ENCODE peak calls at places on chromosomes 11 and 22, in five cellular contexts. S is NB4, H is left ventricle myocardium inferior, O is AG04450, L is testis. E is an unnamed sample.

GRCh38 chr11:37378989-37379388 is 781.0 kb upstream of the RAG2 start:
- DNase-seq in S (no peak), H (no peak), O (no peak), L (no peak), E (no peak)

GRCh38 chr11:57459112-57460016 is 964 bp upstream of the RTN4RL2 start:
- DNase-seq in O (no peak), L (no peak), S (peak; percentile 50), H (no peak), E (peak; percentile 83)

GRCh38 chr11:94067010-94067409 is 45.9 kb downstream of the HEPHL1 start:
- DNase-seq in L (no peak), S (no peak), H (no peak), O (no peak), E (no peak)

GRCh38 chr11:62602141-62603071 is 741 bp upstream of the MTA2 start:
- DNase-seq in L (peak; percentile 85), S (no peak), H (peak; percentile 74), O (no peak), E (peak; percentile 93)

GRCh38 chr11:43508511-43508918 is 149.8 kb downstream of the TTC17 start:
- DNase-seq in H (no peak), O (no peak), S (peak; percentile 56), L (no peak), E (no peak)

GRCh38 chr22:33854724-33855123 is 65.6 kb downstream of the LARGE1 start:
- DNase-seq in S (peak; percentile 57), L (no peak), O (no peak), H (no peak), E (no peak)

GRCh38 chr11:32153747-32154146 is 62.9 kb downstream of the RCN1 start:
- DNase-seq in H (no peak), O (no peak), S (no peak), L (no peak), E (no peak)

GRCh38 chr11:64001552-64002427 is 15.6 kb downstream of the OTUB1 start:
- DNase-seq in S (no peak), O (no peak), L (no peak), H (peak; percentile 36), E (peak; percentile 78)

GRCh38 chr11:128261011-128261421 is 326.3 kb downstream of the ETS1 start:
- DNase-seq in L (no peak), O (no peak), S (no peak), H (no peak), E (no peak)

GRCh38 chr11:70158201-70158600 is 44.9 kb upstream of the FADD start:
- DNase-seq in L (no peak), H (no peak), O (no peak), S (peak; percentile 23), E (no peak)
- TF ChIP-seq CTCF in L (no peak), H (peak; percentile 49), O (peak; percentile 42), S (peak; percentile 41), E (no peak)

DNA sequence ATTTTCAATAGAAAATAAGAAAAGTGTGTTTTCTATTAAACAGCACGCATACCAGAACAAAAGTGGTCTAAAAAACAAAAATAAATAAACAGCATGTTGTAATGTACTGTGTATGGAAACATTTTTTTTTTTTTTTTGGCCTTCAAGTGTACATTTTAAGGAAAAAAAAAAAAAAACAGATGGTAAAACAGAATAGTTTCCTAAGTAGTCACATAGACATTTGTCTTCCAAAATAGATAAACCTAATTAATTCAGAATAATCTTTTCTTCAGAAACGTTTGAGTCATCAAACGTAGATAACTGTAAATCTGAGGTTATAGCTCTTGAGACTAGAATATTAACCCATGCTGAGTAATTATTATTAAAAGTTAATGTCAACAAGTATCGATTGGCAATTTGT is 396 bp upstream of the CFAP300 start:
- DNase-seq in S (no peak), O (no peak), H (no peak), L (no peak), E (no peak)
- TF ChIP-seq CTCF in S (no peak), O (no peak), H (no peak), L (no peak), E (no peak)

DNA sequence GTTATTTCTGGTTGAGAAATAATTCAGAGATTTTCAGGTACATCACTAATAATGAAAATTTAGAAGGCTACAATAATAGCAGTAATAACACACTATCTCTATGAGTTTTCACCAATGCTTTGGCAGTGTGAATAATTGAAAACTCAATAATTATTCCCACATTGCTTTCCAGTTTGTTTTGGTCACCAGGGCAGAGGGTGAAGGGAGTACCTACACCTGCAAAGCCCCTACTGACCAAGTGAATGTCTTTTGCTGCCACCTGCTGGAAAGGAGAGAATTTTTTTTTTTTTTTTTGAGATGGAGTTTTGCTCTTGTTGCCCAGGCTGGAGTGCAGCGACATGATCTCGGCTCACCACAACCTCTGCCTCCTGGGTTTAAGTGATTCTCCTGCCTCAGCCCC is 3.2 kb downstream of the NELL1 start:
- DNase-seq in L (no peak), H (no peak), O (no peak), S (peak; percentile 2), E (no peak)
- TF ChIP-seq CTCF in L (peak; percentile 32), H (peak; percentile 38), O (peak; percentile 38), S (peak; percentile 12), E (no peak)

DNA sequence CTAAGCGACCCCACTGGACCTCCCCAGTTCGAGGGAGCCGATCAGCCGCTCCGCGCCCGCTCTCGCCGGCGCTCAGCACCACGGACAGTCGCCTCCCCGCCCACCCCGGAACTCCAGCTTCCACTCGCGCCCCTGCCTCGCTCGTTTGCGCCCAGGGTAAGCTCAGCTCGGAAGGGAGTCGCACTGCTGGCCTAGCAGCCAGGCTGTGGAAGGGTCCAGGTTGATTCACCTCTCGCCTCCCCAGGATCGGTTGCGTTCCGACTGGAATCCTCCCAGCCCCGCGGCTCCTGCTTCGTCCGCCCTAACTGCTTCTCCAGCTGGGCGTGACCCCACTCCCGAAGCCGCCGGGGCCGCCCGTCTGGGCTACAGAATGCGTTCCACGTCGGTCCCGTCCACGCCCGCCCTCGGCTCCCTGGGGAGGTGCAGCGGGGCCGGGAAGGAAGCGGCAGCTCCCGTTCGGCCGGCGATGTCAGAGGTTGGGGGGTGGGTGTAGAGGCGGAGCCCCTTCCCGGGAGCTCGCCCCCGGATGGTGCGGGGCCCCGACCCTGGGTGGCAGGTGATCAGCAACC is 343 bp downstream of the SCN3B start:
- DNase-seq in L (peak; percentile 60), O (peak; percentile 1), H (peak; percentile 58), S (peak; percentile 47), E (peak; percentile 89)
- TF ChIP-seq CTCF in L (no peak), O (no peak), H (no peak), S (no peak), E (no peak)

E was measured in kidney.